ENCODE peak calls at places on chromosomes 3 and 15, in four cellular contexts. H, E, C and G are unnamed samples.

GRCh38 chr3:31165399-31165860 is 271.0 kb upstream of the GADL1 start:
- DNase-seq in C (no peak), H (no peak), E (no peak), G (no peak)

GRCh38 chr3:8593022-8593817 is 51.4 kb downstream of the SSUH2 start:
- DNase-seq in E (no peak), H (no peak), C (no peak), G (no peak)

GRCh38 chr3:125647318-125648014 is 52.2 kb upstream of the OSBPL11 start:
- DNase-seq in C (no peak), H (peak), E (no peak), G (no peak)

GRCh38 chr3:40381904-40382616 is 4.9 kb upstream of the ENTPD3 start:
- DNase-seq in E (peak), H (no peak), C (no peak), G (no peak)

GRCh38 chr3:51710631-51711351 is 3.9 kb downstream of the GRM2 start:
- DNase-seq in C (no peak), E (no peak), H (no peak), G (no peak)

GRCh38 chr3:183443395-183444132 is 15.1 kb upstream of the MCF2L2 start:
- DNase-seq in E (no peak), H (no peak), C (no peak), G (no peak)

GRCh38 chr3:115279939-115280338 is 132.9 kb upstream of the ZBTB20 start:
- DNase-seq in E (no peak), C (no peak), H (no peak), G (no peak)

GRCh38 chr3:120642368-120642948 is 39.6 kb downstream of the HGD start:
- DNase-seq in H (no peak), E (no peak), C (peak), G (no peak)

GRCh38 chr15:63255485-63255990 is 21.9 kb upstream of the APH1B start:
- DNase-seq in C (no peak), E (no peak), H (no peak), G (no peak)

GRCh38 chr3:117873236-117873635 is 1161.4 kb downstream of the IGSF11 start:
- DNase-seq in C (no peak), H (no peak), E (no peak), G (no peak)

GRCh38 chr3:23202203-23202920 is 765 bp upstream of the UBE2E2 start:
- DNase-seq in C (no peak), H (peak), E (no peak), G (no peak)

GRCh38 chr3:137024348-137024747 is 66.6 kb downstream of the IL20RB start:
- DNase-seq in E (no peak), H (no peak), C (no peak), G (no peak)

GRCh38 chr3:141686477-141687280 is 51.4 kb upstream of the RNF7 start:
- DNase-seq in C (no peak), E (no peak), H (peak), G (peak)

GRCh38 chr3:122055215-122055614 is at the start of gene CD86:
- DNase-seq in H (no peak), E (no peak), C (no peak), G (no peak)

GRCh38 chr3:64291345-64291744 is 66.1 kb upstream of the PRICKLE2 start:
- DNase-seq in E (peak), H (no peak), C (no peak), G (no peak)

GRCh38 chr3:142237891-142238290 is 12.5 kb upstream of the GK5 start:
- DNase-seq in E (no peak), H (no peak), C (no peak), G (no peak)

GRCh38 chr3:195909294-195909644 is 918 bp upstream of the TNK2 start:
- DNase-seq in C (no peak), H (no peak), E (no peak), G (no peak)

GRCh38 chr15:72285927-72286516 is 13.7 kb upstream of the PARP6 start:
- DNase-seq in E (no peak), C (peak), H (peak), G (peak)

GRCh38 chr3:137582484-137582883 is 181.6 kb upstream of the SOX14 start:
- DNase-seq in C (no peak), H (no peak), E (no peak), G (no peak)

GRCh38 chr15:101795455-101795854 is 7.9 kb upstream of the OR4F6 start:
- DNase-seq in E (no peak), H (no peak), C (no peak), G (no peak)

GRCh38 chr3:157533298-157533870 is 30.2 kb upstream of the VEPH1 start:
- DNase-seq in E (no peak), C (no peak), H (no peak), G (peak)

GRCh38 chr3:193972816-193973215 is 163.1 kb upstream of the HES1 start:
- DNase-seq in H (no peak), C (no peak), E (no peak), G (no peak)

GRCh38 chr3:125257563-125257962 is 45.0 kb upstream of the SLC12A8 start:
- DNase-seq in E (no peak), C (no peak), H (no peak), G (no peak)

GRCh38 chr15:64461577-64462162 is 1.3 kb downstream of the ZNF609 start:
- DNase-seq in E (no peak), C (peak), H (peak), G (no peak)

GRCh38 chr3:168121175-168121853 is 25.6 kb upstream of the GOLIM4 start:
- DNase-seq in H (no peak), C (no peak), E (no peak), G (no peak)

GRCh38 chr3:169945313-169945712 is 21.3 kb upstream of the SEC62 start:
- DNase-seq in H (no peak), C (peak), E (no peak), G (no peak)

GRCh38 chr3:4897765-4898453 is 81.3 kb upstream of the BHLHE40 start:
- DNase-seq in H (no peak), C (no peak), E (no peak), G (no peak)

GRCh38 chr3:142608615-142609014 is 12.4 kb downstream of the PLS1 start:
- DNase-seq in C (no peak), H (no peak), E (no peak), G (no peak)

GRCh38 chr3:69738291-69738690 is 973 bp upstream of the MITF start:
- DNase-seq in E (no peak), C (no peak), H (peak), G (no peak)

GRCh38 chr3:19947549-19948071 is 713 bp downstream of the RAB5A start:
- DNase-seq in E (no peak), C (peak), H (peak), G (peak)